ENCODE peak calls at places on chromosomes 5 and 9, in nine cellular contexts. O is stimulated activated CD8-positive, alpha-beta memory T cell treated with anti-CD3 and anti-CD28 coated beads, Interleukin-2, amount 100 ng/mL, for 48 hours; L is neuronal stem cell; I is stimulated activated CD4-positive, alpha-beta T cell treated with anti-CD3 and anti-CD28 coated beads, Interleukin-2, amount 100 ng/mL, for 24 hours; N is NCI-H2029; Y is NCI-H1694 treated with DMSO at 0.1 percent for 48 hours; W is HEK293T; J is tibial nerve; E is mammary epithelial cell. Z is an unnamed sample.

GRCh38 chr5:73319036-73319435 is 129.5 kb downstream of the FOXD1 start:
- DNase-seq in O (no peak), I (no peak), E (no peak), W (no peak), Y (no peak), L (no peak), N (no peak), J (no peak), Z (no peak)

GRCh38 chr9:94779693-94780290 is 53.3 kb downstream of the AOPEP start:
- DNase-seq in O (no peak), J (no peak), W (no peak), Y (no peak), E (no peak), I (no peak), L (no peak), N (no peak), Z (no peak)

GRCh38 chr9:18261143-18261542 is 212.8 kb upstream of the ADAMTSL1 start:
- DNase-seq in J (no peak), I (no peak), E (no peak), O (no peak), N (no peak), L (no peak), Y (no peak), W (no peak), Z (no peak)

GRCh38 chr9:119611564-119611963 is 242.3 kb upstream of the BRINP1 start:
- DNase-seq in N (no peak), Y (no peak), L (no peak), W (no peak), J (no peak), E (no peak), O (no peak), I (no peak), Z (no peak)

GRCh38 chr5:124920909-124921666 is 174.6 kb upstream of the ZNF608 start:
- DNase-seq in I (no peak), W (no peak), E (no peak), O (no peak), Y (no peak), L (no peak), N (no peak), J (no peak), Z (no peak)

GRCh38 chr5:159340511-159340910 is 10.2 kb upstream of the IL12B start:
- DNase-seq in W (no peak), N (no peak), J (no peak), Y (no peak), O (peak), L (no peak), E (no peak), I (no peak), Z (no peak)

GRCh38 chr5:73451218-73452130 is 2.9 kb upstream of the FOXD1 start:
- DNase-seq in W (peak), N (peak), E (no peak), I (peak), Y (no peak), O (peak), L (no peak), J (peak), Z (peak)

GRCh38 chr9:7163957-7164356 is 406.2 kb downstream of the KDM4C start:
- DNase-seq in I (no peak), N (no peak), E (no peak), O (no peak), Y (no peak), J (no peak), W (no peak), L (no peak), Z (no peak)

GRCh38 chr5:55232985-55233928 is at the start of gene CCNO:
- DNase-seq in Y (peak), W (peak), E (peak), I (peak), L (peak), O (peak), J (no peak), N (peak), Z (peak)

GRCh38 chr9:104899759-104900247 is 28.2 kb downstream of the ABCA1 start:
- DNase-seq in I (no peak), E (no peak), L (no peak), O (no peak), N (no peak), Y (no peak), W (no peak), J (no peak), Z (no peak)

GRCh38 chr9:134287591-134288518 is 38.4 kb upstream of the RXRA start:
- DNase-seq in N (no peak), W (no peak), L (no peak), J (no peak), Y (no peak), E (no peak), I (no peak), O (no peak), Z (no peak)

GRCh38 chr5:100690036-100690560 is 154.9 kb downstream of the FAM174A start:
- DNase-seq in I (no peak), N (no peak), W (no peak), J (no peak), O (no peak), L (no peak), Y (no peak), E (no peak), Z (no peak)

GRCh38 chr9:130288926-130289705 is 23.6 kb downstream of the HMCN2 start:
- DNase-seq in N (peak), I (no peak), W (no peak), L (no peak), O (no peak), E (no peak), Y (no peak), J (no peak), Z (no peak)

GRCh38 chr9:106927916-106928315 is 65.0 kb downstream of the ZNF462 start:
- DNase-seq in W (no peak), E (no peak), I (no peak), N (no peak), O (no peak), Y (no peak), J (no peak), L (no peak), Z (peak)

GRCh38 chr5:141960018-141960417 is 2.0 kb upstream of the PCDH12 start:
- DNase-seq in E (no peak), Y (no peak), I (no peak), N (no peak), J (no peak), O (peak), W (no peak), L (no peak), Z (no peak)

GRCh38 chr5:1878050-1878849 is 4.5 kb downstream of the IRX4 start:
- DNase-seq in Y (no peak), W (no peak), L (no peak), E (no peak), I (no peak), J (no peak), O (no peak), N (no peak), Z (no peak)

GRCh38 chr5:113183694-113184093 is 207.1 kb downstream of the DCP2 start:
- DNase-seq in J (no peak), Y (no peak), I (no peak), O (no peak), L (no peak), E (no peak), N (no peak), W (no peak), Z (no peak)

GRCh38 chr5:36392818-36393217 is 91.1 kb upstream of the RANBP3L start:
- DNase-seq in J (no peak), O (no peak), E (peak), L (no peak), I (no peak), W (no peak), Y (no peak), N (no peak), Z (peak)

GRCh38 chr9:38183994-38184568 is 115.1 kb upstream of the SHB start:
- DNase-seq in Y (no peak), W (no peak), J (no peak), O (no peak), N (peak), I (no peak), E (peak), L (no peak), Z (peak)

GRCh38 chr5:118249386-118249785 is 739.0 kb downstream of the DTWD2 start:
- DNase-seq in Y (no peak), E (no peak), L (no peak), W (no peak), J (no peak), I (no peak), O (no peak), N (no peak), Z (no peak)

GRCh38 chr9:117247271-117247670 is 167.6 kb downstream of the ASTN2 start:
- DNase-seq in W (peak), I (no peak), Y (peak), N (peak), L (no peak), O (no peak), J (no peak), E (peak), Z (no peak)

GRCh38 chr9:89805726-89806125 is 200.9 kb downstream of the GADD45G start:
- DNase-seq in L (no peak), E (no peak), N (no peak), Y (no peak), W (no peak), O (no peak), I (no peak), J (no peak), Z (no peak)